ENCODE peak calls at places on chromosomes 13 and 19, in six cellular contexts. One of them, this sample, is unnamed.

GRCh38 chr19:2142173-2142829 is 9.1 kb downstream of the AP3D1 start:
- DNase-seq in glutamatergic neuron: no peak
- DNase-seq in neural crest cell: no peak
- DNase-seq in HFF-Myc: no peak
- DNase-seq in lower lobe of right lung: no peak
- DNase-seq in GM23338: no peak
- DNase-seq in this sample: no peak

GRCh38 chr19:6239401-6239844 is 40.4 kb downstream of the MLLT1 start:
- DNase-seq in glutamatergic neuron: no peak
- DNase-seq in neural crest cell: no peak
- DNase-seq in HFF-Myc: no peak
- DNase-seq in lower lobe of right lung: no peak
- DNase-seq in GM23338: no peak
- DNase-seq in this sample: no peak

GRCh38 chr13:101289764-101290163 is 126.5 kb downstream of the NALCN start:
- DNase-seq in glutamatergic neuron: peak
- DNase-seq in neural crest cell: peak
- DNase-seq in HFF-Myc: no peak
- DNase-seq in lower lobe of right lung: no peak
- DNase-seq in GM23338: peak
- DNase-seq in this sample: no peak

GRCh38 chr13:89199138-89199537 is 1528.0 kb downstream of the SLITRK5 start:
- DNase-seq in glutamatergic neuron: no peak
- DNase-seq in neural crest cell: no peak
- DNase-seq in HFF-Myc: no peak
- DNase-seq in lower lobe of right lung: no peak
- DNase-seq in GM23338: no peak
- DNase-seq in this sample: no peak

GRCh38 chr13:80048030-80048429 is 292.9 kb downstream of the SPRY2 start:
- DNase-seq in glutamatergic neuron: no peak
- DNase-seq in neural crest cell: no peak
- DNase-seq in HFF-Myc: no peak
- DNase-seq in lower lobe of right lung: no peak
- DNase-seq in GM23338: no peak
- DNase-seq in this sample: no peak

GRCh38 chr13:73173160-73173905 is 114.5 kb downstream of the KLF5 start:
- DNase-seq in glutamatergic neuron: no peak
- DNase-seq in neural crest cell: no peak
- DNase-seq in HFF-Myc: no peak
- DNase-seq in lower lobe of right lung: no peak
- DNase-seq in GM23338: no peak
- DNase-seq in this sample: no peak

GRCh38 chr13:26062853-26063444 is 11.1 kb upstream of the SHISA2 start:
- DNase-seq in glutamatergic neuron: no peak
- DNase-seq in neural crest cell: peak
- DNase-seq in HFF-Myc: peak
- DNase-seq in lower lobe of right lung: no peak
- DNase-seq in GM23338: peak
- DNase-seq in this sample: no peak

GRCh38 chr19:33133438-33134031 is 1.6 kb downstream of the WDR88 start:
- DNase-seq in glutamatergic neuron: no peak
- DNase-seq in neural crest cell: no peak
- DNase-seq in HFF-Myc: peak
- DNase-seq in lower lobe of right lung: no peak
- DNase-seq in GM23338: peak
- DNase-seq in this sample: no peak

GRCh38 chr13:75329723-75330122 is 152.2 kb downstream of the TBC1D4 start:
- DNase-seq in glutamatergic neuron: no peak
- DNase-seq in neural crest cell: no peak
- DNase-seq in HFF-Myc: no peak
- DNase-seq in lower lobe of right lung: no peak
- DNase-seq in GM23338: no peak
- DNase-seq in this sample: no peak

GRCh38 chr19:426725-427445 is 17.9 kb upstream of the C2CD4C start:
- DNase-seq in glutamatergic neuron: no peak
- DNase-seq in neural crest cell: no peak
- DNase-seq in HFF-Myc: no peak
- DNase-seq in lower lobe of right lung: no peak
- DNase-seq in GM23338: peak
- DNase-seq in this sample: no peak

GRCh38 chr19:16342002-16342715 is 17.5 kb downstream of the KLF2 start:
- DNase-seq in glutamatergic neuron: no peak
- DNase-seq in neural crest cell: no peak
- DNase-seq in HFF-Myc: no peak
- DNase-seq in lower lobe of right lung: no peak
- DNase-seq in GM23338: no peak
- DNase-seq in this sample: no peak

GRCh38 chr13:101204270-101205011 is 211.9 kb downstream of the NALCN start:
- DNase-seq in glutamatergic neuron: no peak
- DNase-seq in neural crest cell: no peak
- DNase-seq in HFF-Myc: no peak
- DNase-seq in lower lobe of right lung: no peak
- DNase-seq in GM23338: no peak
- DNase-seq in this sample: no peak

GRCh38 chr13:64206430-64207225 is 2791.0 kb upstream of the PCDH20 start:
- DNase-seq in glutamatergic neuron: no peak
- DNase-seq in neural crest cell: no peak
- DNase-seq in HFF-Myc: no peak
- DNase-seq in lower lobe of right lung: no peak
- DNase-seq in GM23338: no peak
- DNase-seq in this sample: no peak

GRCh38 chr19:35777411-35777841 is 2.1 kb downstream of the ARHGAP33 start:
- DNase-seq in glutamatergic neuron: no peak
- DNase-seq in neural crest cell: peak
- DNase-seq in HFF-Myc: no peak
- DNase-seq in lower lobe of right lung: no peak
- DNase-seq in GM23338: peak
- DNase-seq in this sample: no peak

GRCh38 chr19:34282611-34283519 is 28.5 kb downstream of the GARRE1 start:
- DNase-seq in glutamatergic neuron: no peak
- DNase-seq in neural crest cell: no peak
- DNase-seq in HFF-Myc: no peak
- DNase-seq in lower lobe of right lung: no peak
- DNase-seq in GM23338: no peak
- DNase-seq in this sample: no peak

GRCh38 chr19:43126720-43127119 is 44.2 kb upstream of the PSG2 start:
- DNase-seq in glutamatergic neuron: no peak
- DNase-seq in neural crest cell: no peak
- DNase-seq in HFF-Myc: no peak
- DNase-seq in lower lobe of right lung: no peak
- DNase-seq in GM23338: no peak
- DNase-seq in this sample: no peak

GRCh38 chr13:77330009-77330471 is 3.1 kb upstream of the MYCBP2 start:
- DNase-seq in glutamatergic neuron: no peak
- DNase-seq in neural crest cell: no peak
- DNase-seq in HFF-Myc: no peak
- DNase-seq in lower lobe of right lung: no peak
- DNase-seq in GM23338: no peak
- DNase-seq in this sample: no peak

GRCh38 chr19:30857388-30857787 is 485.2 kb downstream of the ZNF536 start:
- DNase-seq in glutamatergic neuron: no peak
- DNase-seq in neural crest cell: no peak
- DNase-seq in HFF-Myc: no peak
- DNase-seq in lower lobe of right lung: no peak
- DNase-seq in GM23338: peak
- DNase-seq in this sample: no peak

GRCh38 chr19:3526507-3527244 is 12.3 kb upstream of the TEKTIP1 start:
- DNase-seq in glutamatergic neuron: no peak
- DNase-seq in neural crest cell: no peak
- DNase-seq in HFF-Myc: no peak
- DNase-seq in lower lobe of right lung: no peak
- DNase-seq in GM23338: no peak
- DNase-seq in this sample: no peak
- TF ChIP-seq CTCF in glutamatergic neuron: peak
- TF ChIP-seq CTCF in neural crest cell: peak
- TF ChIP-seq CTCF in HFF-Myc: no peak
- TF ChIP-seq CTCF in lower lobe of right lung: peak
- TF ChIP-seq CTCF in GM23338: peak
- TF ChIP-seq CTCF in this sample: no peak

GRCh38 chr13:42803563-42804212 is 22.3 kb downstream of the FAM216B start:
- DNase-seq in glutamatergic neuron: no peak
- DNase-seq in neural crest cell: no peak
- DNase-seq in HFF-Myc: no peak
- DNase-seq in lower lobe of right lung: no peak
- DNase-seq in GM23338: no peak
- DNase-seq in this sample: no peak
- TF ChIP-seq CTCF in glutamatergic neuron: no peak
- TF ChIP-seq CTCF in neural crest cell: no peak
- TF ChIP-seq CTCF in HFF-Myc: no peak
- TF ChIP-seq CTCF in lower lobe of right lung: no peak
- TF ChIP-seq CTCF in GM23338: no peak
- TF ChIP-seq CTCF in this sample: no peak

GRCh38 chr13:28248080-28248479 is 109.7 kb downstream of the PAN3 start:
- DNase-seq in glutamatergic neuron: no peak
- DNase-seq in neural crest cell: no peak
- DNase-seq in HFF-Myc: no peak
- DNase-seq in lower lobe of right lung: no peak
- DNase-seq in GM23338: no peak
- DNase-seq in this sample: no peak
- TF ChIP-seq CTCF in glutamatergic neuron: no peak
- TF ChIP-seq CTCF in neural crest cell: no peak
- TF ChIP-seq CTCF in HFF-Myc: no peak
- TF ChIP-seq CTCF in lower lobe of right lung: no peak
- TF ChIP-seq CTCF in GM23338: no peak
- TF ChIP-seq CTCF in this sample: no peak

DNA sequence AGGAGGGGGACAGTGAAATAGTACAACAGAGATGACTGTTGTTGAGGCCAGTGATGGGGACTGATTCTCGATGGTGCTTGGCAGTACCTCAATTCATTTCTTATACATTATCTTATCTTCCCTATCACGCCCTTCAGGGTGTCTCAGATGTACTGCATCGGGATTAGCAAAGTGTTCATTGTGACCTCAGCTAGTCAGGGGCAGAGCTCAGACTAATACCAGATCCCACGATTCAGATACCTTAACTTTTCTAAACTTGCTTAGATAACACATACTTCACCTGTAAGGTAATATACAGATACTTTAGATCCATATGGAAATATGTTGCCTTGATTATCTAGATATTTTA is 720.6 kb downstream of the EFNB2 start:
- DNase-seq in glutamatergic neuron: no peak
- DNase-seq in neural crest cell: no peak
- DNase-seq in HFF-Myc: no peak
- DNase-seq in lower lobe of right lung: no peak
- DNase-seq in GM23338: no peak
- DNase-seq in this sample: no peak
- TF ChIP-seq CTCF in glutamatergic neuron: no peak
- TF ChIP-seq CTCF in neural crest cell: no peak
- TF ChIP-seq CTCF in HFF-Myc: no peak
- TF ChIP-seq CTCF in lower lobe of right lung: no peak
- TF ChIP-seq CTCF in GM23338: no peak
- TF ChIP-seq CTCF in this sample: no peak

DNA sequence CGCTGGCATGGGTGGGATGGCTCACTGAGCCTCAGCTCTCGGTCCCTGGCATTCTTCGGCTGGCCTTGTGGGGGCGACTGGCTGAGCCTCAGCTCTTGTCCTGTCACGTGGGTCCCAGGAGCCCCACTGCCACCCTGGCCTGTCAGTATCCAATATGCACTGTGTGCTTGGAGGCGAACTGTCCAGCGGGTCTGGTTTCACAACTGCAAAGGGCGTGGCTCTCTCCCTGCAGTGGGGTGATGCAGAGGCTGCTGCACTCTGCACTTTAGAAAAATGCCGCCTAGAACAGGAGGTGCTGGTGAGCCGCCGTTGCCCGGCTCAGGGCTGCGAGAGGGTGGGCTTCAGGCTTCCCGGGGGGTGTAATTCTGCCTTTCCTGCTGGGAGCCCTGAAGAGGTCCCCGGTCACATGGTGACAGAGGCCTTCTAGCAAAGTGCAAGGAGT is 17.0 kb upstream of the TMEM255B start:
- DNase-seq in glutamatergic neuron: peak
- DNase-seq in neural crest cell: no peak
- DNase-seq in HFF-Myc: no peak
- DNase-seq in lower lobe of right lung: peak
- DNase-seq in GM23338: peak
- DNase-seq in this sample: peak
- TF ChIP-seq CTCF in glutamatergic neuron: no peak
- TF ChIP-seq CTCF in neural crest cell: peak
- TF ChIP-seq CTCF in HFF-Myc: no peak
- TF ChIP-seq CTCF in lower lobe of right lung: peak
- TF ChIP-seq CTCF in GM23338: peak
- TF ChIP-seq CTCF in this sample: peak

GRCh38 chr13:30581582-30581981 is 36.1 kb upstream of the USPL1 start:
- DNase-seq in glutamatergic neuron: no peak
- DNase-seq in neural crest cell: no peak
- DNase-seq in HFF-Myc: no peak
- DNase-seq in lower lobe of right lung: no peak
- DNase-seq in GM23338: peak
- DNase-seq in this sample: no peak
- TF ChIP-seq CTCF in glutamatergic neuron: no peak
- TF ChIP-seq CTCF in neural crest cell: peak
- TF ChIP-seq CTCF in HFF-Myc: peak
- TF ChIP-seq CTCF in lower lobe of right lung: peak
- TF ChIP-seq CTCF in GM23338: peak
- TF ChIP-seq CTCF in this sample: peak